ENCODE peak calls at places on chromosome 12, in nine cellular contexts. T is midbrain; Z is iris pigment epithelial cell; N is astrocyte of the spinal cord; R is cardiac fibroblast; H is activated CD4-positive, alpha-beta T cell treated with anti-CD3 and anti-CD28 coated beads for 1 hour; W is fibroblast of the conjunctiva; K is HFFc6; V is ecto neural progenitor cell. F is an unnamed sample.

GRCh38 chr12:121114806-121115205 is 17.9 kb upstream of the P2RX7 start:
- DNase-seq in V (no peak), K (no peak), N (no peak), H (no peak), T (no peak), R (no peak), Z (no peak), W (no peak), F (no peak)

GRCh38 chr12:107761502-107761904 is 566 bp upstream of the PRDM4 start:
- DNase-seq in K (no peak), Z (no peak), R (no peak), W (no peak), N (no peak), V (no peak), H (no peak), T (peak; percentile 66), F (no peak)

GRCh38 chr12:115261249-115261648 is 577.3 kb upstream of the TBX3 start:
- DNase-seq in W (no peak), N (no peak), V (no peak), Z (no peak), R (no peak), H (no peak), T (no peak), K (no peak), F (no peak)

GRCh38 chr12:95201056-95201670 is 16.1 kb downstream of the FGD6 start:
- DNase-seq in W (no peak), K (no peak), R (peak; percentile 78), N (no peak), Z (peak; percentile 91), T (no peak), H (no peak), V (no peak), F (peak; percentile 41)

GRCh38 chr12:131640436-131640969 is 70.4 kb upstream of the SFSWAP start:
- DNase-seq in N (no peak), K (no peak), T (no peak), Z (no peak), H (no peak), W (no peak), R (no peak), V (no peak), F (no peak)

GRCh38 chr12:100077367-100077766 is 65.3 kb downstream of the BLTP3B start:
- DNase-seq in W (no peak), V (no peak), N (no peak), Z (peak; percentile 8), H (no peak), T (peak; percentile 1), K (no peak), R (peak; percentile 39), F (no peak)

GRCh38 chr12:124678421-124678893 is 111.0 kb upstream of the NCOR2 start:
- DNase-seq in Z (no peak), R (no peak), N (no peak), V (no peak), T (no peak), W (no peak), H (no peak), K (no peak), F (peak; percentile 54)

GRCh38 chr12:71686658-71687025 is 760 bp downstream of the TMEM19 start:
- DNase-seq in K (no peak), R (peak; percentile 51), H (no peak), Z (peak; percentile 45), N (no peak), W (no peak), T (no peak), V (no peak), F (no peak)

GRCh38 chr12:112879191-112879705 is 27.5 kb upstream of the OAS1 start:
- DNase-seq in T (no peak), N (no peak), R (no peak), V (no peak), K (no peak), H (no peak), Z (no peak), W (no peak), F (no peak)

GRCh38 chr12:101841069-101841468 is 10.3 kb upstream of the GNPTAB start:
- DNase-seq in H (no peak), V (no peak), W (no peak), K (no peak), N (no peak), Z (no peak), T (no peak), R (no peak), F (no peak)

GRCh38 chr12:116346222-116346621 is 68.7 kb upstream of the MED13L start:
- DNase-seq in N (peak; percentile 33), R (no peak), K (no peak), Z (peak; percentile 41), H (no peak), W (no peak), V (peak; percentile 73), T (no peak), F (peak; percentile 52)

GRCh38 chr12:570949-571794 is 92.1 kb downstream of the NINJ2 start:
- DNase-seq in H (no peak), T (peak; percentile 21), R (peak; percentile 72), K (peak; percentile 77), V (no peak), Z (peak; percentile 76), W (peak; percentile 79), N (peak; percentile 63), F (peak; percentile 85)

GRCh38 chr12:52699960-52700359 is 3.4 kb downstream of the KRT77 start:
- DNase-seq in T (no peak), Z (no peak), R (no peak), W (no peak), N (no peak), V (no peak), K (no peak), H (no peak), F (no peak)

GRCh38 chr12:58441483-58441882 is 478.8 kb downstream of the LRIG3 start:
- DNase-seq in R (no peak), K (no peak), V (no peak), W (no peak), N (no peak), Z (no peak), H (no peak), T (no peak), F (no peak)

GRCh38 chr12:3230758-3231375 is 153.7 kb downstream of the TSPAN9 start:
- DNase-seq in Z (no peak), T (no peak), N (peak; percentile 19), H (no peak), K (no peak), R (no peak), W (no peak), V (no peak), F (no peak)

GRCh38 chr12:121893901-121894540 is 5.4 kb downstream of the PSMD9 start:
- DNase-seq in N (peak; percentile 67), K (peak; percentile 63), H (no peak), R (peak; percentile 73), Z (peak; percentile 77), V (no peak), W (no peak), T (no peak), F (peak; percentile 65)

GRCh38 chr12:99170461-99170860 is 477.1 kb upstream of the GARIN6 start:
- DNase-seq in N (no peak), W (no peak), K (no peak), H (no peak), V (no peak), T (no peak), R (no peak), Z (no peak), F (no peak)

GRCh38 chr12:617304-617915 is 45.8 kb downstream of the NINJ2 start:
- DNase-seq in W (no peak), K (no peak), R (peak; percentile 69), T (no peak), H (no peak), V (no peak), N (peak; percentile 10), Z (peak; percentile 68), F (no peak)

GRCh38 chr12:91367234-91367849 is 184.7 kb upstream of the DCN start:
- DNase-seq in W (no peak), N (peak; percentile 25), V (no peak), H (no peak), T (no peak), R (peak; percentile 54), Z (peak; percentile 20), K (peak; percentile 15), F (no peak)

GRCh38 chr12:85057370-85057963 is 21.3 kb downstream of the LRRIQ1 start:
- DNase-seq in W (peak; percentile 21), N (peak; percentile 55), R (peak; percentile 75), H (no peak), V (no peak), K (peak; percentile 25), Z (peak; percentile 50), T (peak; percentile 6), F (peak; percentile 45)

GRCh38 chr12:19002192-19002591 is 127.3 kb upstream of the PLEKHA5 start:
- DNase-seq in K (no peak), V (no peak), H (no peak), R (peak; percentile 16), N (no peak), Z (peak; percentile 4), W (no peak), T (no peak), F (no peak)

GRCh38 chr12:68111995-68112394 is 47.5 kb downstream of the IFNG start:
- DNase-seq in H (no peak), N (no peak), V (no peak), Z (no peak), K (no peak), R (no peak), W (no peak), T (no peak), F (no peak)

GRCh38 chr12:47900480-47901129 is 4.2 kb downstream of the VDR start:
- DNase-seq in N (no peak), H (no peak), K (no peak), Z (no peak), W (no peak), T (no peak), V (no peak), R (peak; percentile 31), F (no peak)

GRCh38 chr12:9634177-9634803 is 26.6 kb upstream of the KLRB1 start:
- DNase-seq in Z (peak; percentile 44), N (peak; percentile 63), K (peak; percentile 30), T (peak; percentile 33), V (no peak), H (peak; percentile 63), W (peak; percentile 26), R (peak; percentile 73), F (peak; percentile 5)

GRCh38 chr12:26406813-26407212 is 211.4 kb downstream of the SSPN start:
- DNase-seq in R (no peak), V (no peak), Z (no peak), N (no peak), W (no peak), K (no peak), H (no peak), T (no peak), F (no peak)

GRCh38 chr12:90257927-90258624 is 549.4 kb upstream of the ATP2B1 start:
- DNase-seq in Z (no peak), T (no peak), H (no peak), R (no peak), K (no peak), W (no peak), N (no peak), V (no peak), F (no peak)

GRCh38 chr12:117039891-117040309 is 59.3 kb downstream of the TESC start:
- DNase-seq in H (no peak), W (no peak), T (no peak), R (no peak), N (no peak), V (no peak), Z (no peak), K (no peak), F (no peak)

GRCh38 chr12:18363321-18363720 is 102.0 kb downstream of the PIK3C2G start:
- DNase-seq in N (no peak), K (no peak), W (no peak), R (no peak), Z (no peak), T (no peak), H (no peak), V (no peak), F (no peak)

GRCh38 chr12:5123921-5124320 is 80.2 kb downstream of the KCNA5 start:
- DNase-seq in W (no peak), N (peak; percentile 63), Z (peak; percentile 8), T (no peak), V (no peak), H (no peak), R (no peak), K (peak; percentile 54), F (peak; percentile 76)

GRCh38 chr12:124527861-124528561 is 39.4 kb downstream of the NCOR2 start:
- DNase-seq in H (no peak), W (no peak), T (no peak), V (peak; percentile 52), K (no peak), R (peak; percentile 54), Z (no peak), N (peak; percentile 75), F (no peak)

GRCh38 chr12:14454098-14454907 is 88.8 kb downstream of the ATF7IP start:
- DNase-seq in R (peak; percentile 65), K (peak; percentile 50), V (peak; percentile 58), Z (peak; percentile 61), H (no peak), W (no peak), T (no peak), N (peak; percentile 22), F (peak; percentile 28)